ENCODE peak calls at places on chromosome 21, in eight cellular contexts. O is cardiac muscle cell; Q is MV-4-11; I is activated naive CD8-positive, alpha-beta T cell treated with anti-CD3 and anti-CD28 coated beads for 36 hours; P is aorta; G is A549; N is nephron progenitor cell; R is AG08396. E is an unnamed sample.

GRCh38 chr21:36718951-36719501 is 20.1 kb downstream of the SIM2 start:
- DNase-seq in O (no peak), N (no peak), I (no peak), Q (no peak), P (peak), R (no peak), G (no peak), E (no peak)

GRCh38 chr21:33949516-33950424 is 34.2 kb upstream of the ATP5PO start:
- DNase-seq in Q (peak), O (no peak), N (no peak), G (no peak), R (no peak), I (peak), P (no peak), E (no peak)

GRCh38 chr21:31728191-31728590 is 3.7 kb downstream of the SCAF4 start:
- DNase-seq in P (no peak), O (no peak), I (no peak), R (no peak), Q (no peak), N (no peak), G (no peak), E (no peak)

GRCh38 chr21:35284199-35284598 is 235.1 kb upstream of the RUNX1 start:
- DNase-seq in R (no peak), P (no peak), G (no peak), Q (no peak), N (no peak), O (peak), I (no peak), E (no peak)

GRCh38 chr21:45580576-45581321 is 38.5 kb upstream of the SLC19A1 start:
- DNase-seq in N (no peak), I (no peak), G (no peak), R (no peak), O (no peak), P (no peak), Q (no peak), E (no peak)

GRCh38 chr21:31521515-31521914 is 138.0 kb upstream of the SOD1 start:
- DNase-seq in G (no peak), O (no peak), Q (no peak), N (no peak), I (no peak), R (no peak), P (no peak), E (no peak)

GRCh38 chr21:36603221-36603620 is 95.7 kb upstream of the SIM2 start:
- DNase-seq in R (no peak), O (no peak), I (no peak), P (no peak), Q (no peak), G (no peak), N (no peak), E (no peak)

GRCh38 chr21:45972353-45972715 is 9.2 kb upstream of the COL6A1 start:
- DNase-seq in G (no peak), R (peak), Q (no peak), N (peak), I (no peak), P (peak), O (peak), E (no peak)

GRCh38 chr21:37521658-37522057 is 155.1 kb downstream of the DYRK1A start:
- DNase-seq in Q (no peak), N (no peak), G (no peak), P (no peak), O (no peak), R (no peak), I (no peak), E (no peak)

GRCh38 chr21:37072239-37072987 is 458 bp downstream of the PIGP start:
- DNase-seq in P (no peak), Q (no peak), N (peak), R (peak), G (peak), I (peak), O (no peak), E (no peak)

GRCh38 chr21:23861908-23862504 is 1745.3 kb downstream of the MRPL39 start:
- DNase-seq in G (no peak), P (no peak), Q (peak), O (no peak), N (no peak), R (no peak), I (no peak), E (no peak)

GRCh38 chr21:39263372-39263771 is 50.1 kb downstream of the BRWD1 start:
- DNase-seq in Q (peak), I (no peak), R (peak), P (no peak), N (no peak), G (no peak), O (peak), E (no peak)

GRCh38 chr21:45747802-45748445 is 104.4 kb downstream of the PCBP3 start:
- DNase-seq in G (peak), I (no peak), O (peak), P (no peak), Q (no peak), R (peak), N (no peak), E (no peak)

GRCh38 chr21:41322496-41323382 is 6.1 kb downstream of the FAM3B start:
- DNase-seq in N (no peak), Q (no peak), I (no peak), O (no peak), P (no peak), G (no peak), R (no peak), E (no peak)

GRCh38 chr21:39084979-39085729 is 98.1 kb downstream of the PSMG1 start:
- DNase-seq in N (no peak), P (no peak), G (no peak), I (no peak), Q (no peak), O (no peak), R (no peak), E (no peak)

GRCh38 chr21:46597896-46598343 is 7.0 kb downstream of the S100B start:
- DNase-seq in Q (no peak), R (no peak), I (no peak), P (no peak), N (no peak), G (no peak), O (no peak), E (no peak)

GRCh38 chr21:34852438-34852837 is 183.6 kb downstream of the CLIC6 start:
- DNase-seq in Q (no peak), N (no peak), P (no peak), O (no peak), R (no peak), I (no peak), G (no peak), E (no peak)

GRCh38 chr21:35529141-35529863 is 480.2 kb upstream of the RUNX1 start:
- DNase-seq in Q (peak), R (peak), O (peak), P (no peak), I (no peak), G (no peak), N (no peak), E (no peak)

GRCh38 chr21:36065497-36066036 is 4.3 kb upstream of the CBR1 start:
- DNase-seq in P (no peak), N (no peak), G (no peak), R (peak), I (peak), Q (peak), O (peak), E (no peak)

GRCh38 chr21:44757731-44758130 is 43.9 kb downstream of the UBE2G2 start:
- DNase-seq in R (no peak), Q (no peak), G (no peak), I (no peak), O (no peak), P (no peak), N (no peak), E (no peak)

GRCh38 chr21:31554511-31555022 is 104.9 kb upstream of the SOD1 start:
- DNase-seq in I (peak), Q (peak), O (peak), R (no peak), N (no peak), P (no peak), G (no peak), E (peak)

GRCh38 chr21:43824250-43824882 is 35.0 kb downstream of the RRP1 start:
- DNase-seq in Q (peak), N (no peak), I (no peak), P (peak), G (no peak), O (peak), R (peak), E (no peak)

GRCh38 chr21:43865471-43866181 is 603 bp downstream of the AGPAT3 start:
- DNase-seq in P (peak), N (peak), O (peak), I (peak), Q (no peak), R (peak), G (peak), E (no peak)

GRCh38 chr21:25997788-25998611 is 172.6 kb downstream of the APP start:
- DNase-seq in G (no peak), N (no peak), I (no peak), Q (no peak), O (peak), R (no peak), P (no peak), E (peak)

GRCh38 chr21:34190576-34191301 is 117.4 kb downstream of the MRPS6 start:
- DNase-seq in O (no peak), P (no peak), I (no peak), N (no peak), Q (no peak), R (no peak), G (no peak), E (no peak)

GRCh38 chr21:33937931-33938339 is 22.3 kb upstream of the ATP5PO start:
- DNase-seq in I (no peak), Q (peak), R (no peak), N (no peak), G (no peak), O (peak), P (no peak), E (no peak)

GRCh38 chr21:15667010-15667409 is 62.8 kb upstream of the USP25 start:
- DNase-seq in G (no peak), P (no peak), N (no peak), I (no peak), R (peak), Q (no peak), O (peak), E (no peak)

GRCh38 chr21:32499249-32500055 is 85.9 kb downstream of the TCP10L start:
- DNase-seq in P (peak), G (no peak), N (no peak), R (no peak), O (peak), Q (no peak), I (no peak), E (no peak)

GRCh38 chr21:17903029-17903806 is 84.1 kb upstream of the C21orf91 start:
- DNase-seq in O (peak), N (no peak), Q (peak), I (no peak), G (no peak), P (no peak), R (no peak), E (no peak)

GRCh38 chr21:35268817-35269216 is 219.7 kb upstream of the RUNX1 start:
- DNase-seq in I (no peak), G (no peak), N (no peak), O (no peak), R (no peak), Q (no peak), P (no peak), E (no peak)

GRCh38 chr21:42846221-42846620 is 33.1 kb downstream of the WDR4 start:
- DNase-seq in I (no peak), Q (no peak), O (no peak), R (no peak), G (no peak), P (no peak), N (no peak), E (no peak)

GRCh38 chr21:26835027-26835713 is 10.0 kb downstream of the ADAMTS1 start:
- DNase-seq in P (no peak), Q (peak), I (no peak), N (no peak), R (no peak), G (no peak), O (peak), E (no peak)

GRCh38 chr21:27802816-27803475 is 836.1 kb upstream of the ADAMTS5 start:
- DNase-seq in P (no peak), R (peak), I (peak), Q (peak), N (peak), O (peak), G (no peak), E (peak)

E was measured in endothelial cell.